ENCODE peak calls at places on chromosomes 5 and 9, in eight cellular contexts. G is CD8-positive, alpha-beta T cell; Z is SW 1271; F is SW480; A is NCI-H1092; M is suprapubic skin; O is kidney tubule cell; K is GM13977. B is an unnamed sample.

GRCh38 chr9:34797367-34797766 is 87.4 kb upstream of the CCL21 start:
- DNase-seq in G (no peak), Z (no peak), F (no peak), A (no peak), M (no peak), O (no peak), K (no peak), B (no peak)

GRCh38 chr5:107580902-107581823 is 89.6 kb downstream of the EFNA5 start:
- DNase-seq in G (no peak), Z (no peak), F (no peak), A (no peak), M (no peak), O (no peak), K (no peak), B (no peak)

GRCh38 chr5:8831251-8831650 is 714.6 kb downstream of the SEMA5A start:
- DNase-seq in G (no peak), Z (no peak), F (no peak), A (no peak), M (no peak), O (peak; percentile 34), K (no peak), B (no peak)

GRCh38 chr9:106717686-106718085 is 145.3 kb upstream of the ZNF462 start:
- DNase-seq in G (no peak), Z (peak; percentile 74), F (no peak), A (no peak), M (no peak), O (peak; percentile 77), K (no peak), B (no peak)

GRCh38 chr5:54249210-54250028 is 61.0 kb downstream of the ARL15 start:
- DNase-seq in G (no peak), Z (peak; percentile 7), F (no peak), A (no peak), M (no peak), O (peak; percentile 87), K (peak; percentile 15), B (peak; percentile 58)

GRCh38 chr9:86034863-86035734 is 64.3 kb downstream of the GOLM1 start:
- DNase-seq in G (no peak), Z (peak; percentile 20), F (peak; percentile 48), A (peak; percentile 8), M (no peak), O (peak; percentile 53), K (peak; percentile 57), B (peak; percentile 75)

GRCh38 chr9:74025402-74025894 is 471.7 kb upstream of the RORB start:
- DNase-seq in G (no peak), Z (no peak), F (no peak), A (no peak), M (no peak), O (no peak), K (no peak), B (no peak)

GRCh38 chr9:37840560-37841194 is 40.1 kb downstream of the DCAF10 start:
- DNase-seq in G (no peak), Z (peak; percentile 41), F (peak; percentile 23), A (no peak), M (no peak), O (peak; percentile 57), K (no peak), B (no peak)

GRCh38 chr9:117224676-117225075 is 190.2 kb downstream of the ASTN2 start:
- DNase-seq in G (no peak), Z (no peak), F (peak; percentile 40), A (peak; percentile 19), M (no peak), O (peak; percentile 4), K (no peak), B (peak; percentile 49)

B was measured in NCI-H2171.